ENCODE peak calls at places on chromosomes 2 and 18, in eight cellular contexts. F, Q, H, X, V, O, M and Y are unnamed samples.

GRCh38 chr2:240933966-240934700 is 28.0 kb downstream of the CROCC2 start:
- DNase-seq in O (no peak), F (no peak), V (peak; percentile 73), H (no peak), Q (no peak), X (no peak), M (no peak), Y (no peak)

GRCh38 chr2:29657674-29658073 is 263.7 kb downstream of the ALK start:
- DNase-seq in X (no peak), F (no peak), O (peak; percentile 70), Q (no peak), H (no peak), M (no peak), V (no peak), Y (no peak)

GRCh38 chr2:112156152-112156986 is 18.2 kb downstream of the FBLN7 start:
- DNase-seq in F (no peak), X (no peak), V (no peak), H (no peak), Q (peak; percentile 53), M (peak; percentile 85), O (no peak), Y (no peak)

GRCh38 chr2:74390601-74391000 is 10.5 kb upstream of the DCTN1 start:
- DNase-seq in O (no peak), H (no peak), X (no peak), F (no peak), V (no peak), Q (no peak), M (no peak), Y (no peak)

GRCh38 chr18:65751145-65752085 is 603 bp downstream of the CDH7 start:
- DNase-seq in X (no peak), V (peak; percentile 39), Q (no peak), H (peak; percentile 88), M (no peak), O (no peak), F (no peak), Y (peak; percentile 37)

GRCh38 chr2:170816499-170817246 is at the start of gene GAD1:
- DNase-seq in Q (peak; percentile 45), O (peak; percentile 70), V (peak; percentile 67), M (peak; percentile 65), X (peak; percentile 65), F (peak; percentile 79), H (peak; percentile 95), Y (peak; percentile 72)

GRCh38 chr2:96264656-96265348 is 995 bp downstream of the TMEM127 start:
- DNase-seq in O (no peak), X (no peak), M (peak; percentile 20), Q (peak; percentile 56), F (peak; percentile 50), H (no peak), V (peak; percentile 69), Y (peak; percentile 64)

GRCh38 chr18:8730080-8730827 is 24.9 kb downstream of the MTCL1 start:
- DNase-seq in O (no peak), Q (peak; percentile 94), V (peak; percentile 70), M (peak; percentile 93), H (no peak), X (peak; percentile 80), F (no peak), Y (no peak)

GRCh38 chr18:78813156-78813555 is 166.5 kb upstream of the SALL3 start:
- DNase-seq in O (no peak), Q (no peak), V (no peak), X (no peak), H (no peak), F (peak; percentile 12), M (no peak), Y (no peak)

GRCh38 chr18:26454616-26455015 is 93.7 kb downstream of the KCTD1 start:
- DNase-seq in Q (no peak), O (no peak), X (no peak), M (no peak), F (no peak), V (no peak), H (no peak), Y (no peak)